ENCODE peak calls at places on chromosomes 4 and X, in four cellular contexts. Q is astrocyte, Y is uterus, U is mammary epithelial cell. A is an unnamed sample. For H3K36me3, the result is how much of the 10 kb centered on the place peaks cover.

GRCh38 chrX:129654652-129655546 is at the start of gene APLN:
- DNase-seq in Q (peak), Y (peak), U (peak), A (peak)

GRCh38 chrX:139967300-139967699 is 2.0 kb upstream of the CXorf66 start:
- DNase-seq in Q (no peak), Y (no peak), U (no peak), A (peak)

GRCh38 chr4:124867551-124867950 is 155.0 kb upstream of the ANKRD50 start:
- DNase-seq in Q (peak), Y (no peak), U (no peak), A (no peak)

GRCh38 chr4:167290684-167291083 is 56.4 kb upstream of the SPOCK3 start:
- DNase-seq in Q (peak), Y (no peak), U (peak), A (peak)

GRCh38 chrX:53318766-53319353 is 37.5 kb upstream of the IQSEC2 start:
- DNase-seq in Q (no peak), Y (no peak), U (no peak), A (no peak)

GRCh38 chrX:8346060-8346459 is 118.6 kb upstream of the VCX3B start:
- DNase-seq in Q (no peak), Y (no peak), U (peak), A (no peak)

GRCh38 chrX:152637649-152638442 is at the start of gene GABRQ:
- DNase-seq in Q (peak), Y (no peak), U (no peak), A (no peak)

GRCh38 chr4:80255374-80256095 is 10.9 kb upstream of the FGF5 start:
- DNase-seq in Q (peak), Y (no peak), U (peak), A (peak)

GRCh38 chrX:69179380-69179911 is 14.2 kb upstream of the PJA1 start:
- DNase-seq in Q (peak), Y (peak), U (no peak), A (no peak)

GRCh38 chr4:128757712-128758111 is 51.8 kb upstream of the JADE1 start:
- DNase-seq in Q (no peak), Y (no peak), U (no peak), A (no peak)

GRCh38 chr4:102503831-102504786 is 3.0 kb downstream of the NFKB1 start:
- DNase-seq in Q (no peak), Y (no peak), U (no peak), A (peak)

GRCh38 chr4:88771883-88772450 is 74.3 kb upstream of the NAP1L5 start:
- DNase-seq in Q (no peak), Y (no peak), U (no peak), A (peak)

GRCh38 chrX:9609987-9610386 is 145.1 kb downstream of the TBL1X start:
- DNase-seq in Q (no peak), Y (no peak), U (no peak), A (no peak)

GRCh38 chrX:9614016-9614415 is 149.2 kb downstream of the TBL1X start:
- DNase-seq in Q (peak), Y (no peak), U (no peak), A (peak)

GRCh38 chrX:9612146-9612505 is 147.3 kb downstream of the TBL1X start:
- DNase-seq in Q (no peak), Y (no peak), U (no peak), A (no peak)

GRCh38 chrX:9611436-9612145 is 146.7 kb downstream of the TBL1X start:
- DNase-seq in Q (peak), Y (no peak), U (no peak), A (no peak)

DNA sequence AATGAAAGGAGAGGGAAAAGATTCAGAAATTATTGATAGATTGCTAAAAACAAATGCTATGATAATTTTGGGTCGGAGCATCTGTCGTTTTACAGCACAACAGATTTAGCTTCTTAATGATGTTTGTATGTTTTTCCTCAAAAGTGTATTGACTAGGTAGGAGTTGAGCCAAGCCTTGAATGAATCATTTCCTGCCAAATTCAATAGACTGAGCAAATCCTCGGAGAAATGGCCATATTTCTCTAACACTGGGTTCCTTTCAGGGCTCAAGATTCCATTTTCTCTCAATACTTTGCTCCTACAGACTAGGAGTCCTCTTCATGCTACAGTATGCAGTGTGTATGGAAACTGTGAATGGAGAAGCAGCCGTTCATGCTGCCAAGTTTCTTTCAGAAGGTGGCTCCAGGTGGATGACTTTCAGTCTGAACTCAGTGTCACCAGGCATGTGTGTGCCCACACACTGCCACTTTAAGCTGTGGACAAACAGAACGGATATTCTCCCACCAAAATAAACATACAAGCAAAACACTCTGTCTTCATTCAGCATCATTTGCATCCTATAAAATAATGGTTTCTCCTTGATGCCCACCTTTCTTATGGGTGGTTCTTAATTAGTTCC is 146.0 kb downstream of the TBL1X start:
- DNase-seq in Q (peak), Y (no peak), U (no peak), A (peak)
- H3K36me3 ChIP-seq in Q (under half), Y (under half), U (under half), A (under half)

GRCh38 chr4:6292376-6293096 is 22.9 kb downstream of the WFS1 start:
- DNase-seq in Q (no peak), Y (no peak), U (no peak), A (no peak)
- H3K36me3 ChIP-seq in Q (under half), Y (under half), U (under half), A (under half)

GRCh38 chr4:3505231-3505630 is 27.0 kb downstream of the LRPAP1 start:
- DNase-seq in Q (no peak), Y (no peak), U (no peak), A (no peak)
- H3K36me3 ChIP-seq in Q (under half), Y (under half), U (under half), A (under half)

DNA sequence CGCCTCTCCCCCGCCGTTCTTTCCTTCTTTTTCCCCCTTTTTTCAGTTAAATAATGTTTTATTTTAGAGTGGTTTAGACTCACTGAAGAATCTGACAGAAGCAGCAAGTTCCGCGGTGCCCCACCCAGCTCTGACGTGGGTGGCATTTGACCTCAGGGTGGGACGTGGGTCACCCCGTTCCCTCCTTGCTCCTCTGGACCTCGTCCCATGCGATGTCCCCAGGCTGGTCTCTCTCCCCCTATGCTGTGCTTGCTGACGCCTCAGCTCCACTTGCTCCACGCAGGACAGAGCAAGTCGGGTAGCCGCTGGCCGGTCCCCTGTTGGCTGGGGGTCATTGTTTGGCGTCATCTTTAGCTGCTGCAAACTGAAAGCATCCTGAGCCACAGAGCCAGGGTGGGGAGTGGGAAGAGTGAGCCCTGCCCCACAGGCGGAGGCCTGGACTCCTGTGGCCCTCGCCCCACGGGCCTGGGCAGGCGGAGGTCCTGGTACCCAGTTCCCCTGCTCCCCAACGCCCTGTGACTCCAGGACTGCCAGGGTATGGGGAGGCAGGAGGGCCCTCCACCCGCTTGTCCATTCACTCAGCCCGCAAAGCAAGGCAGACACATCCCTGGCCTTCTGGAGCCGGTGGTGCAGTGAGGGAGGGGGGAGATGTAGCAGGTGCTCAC is 30.8 kb downstream of the TRMT44 start:
- DNase-seq in Q (no peak), Y (no peak), U (no peak), A (no peak)
- H3K36me3 ChIP-seq in Q (under half), Y (under half), U (under half), A (under half)